ENCODE peak calls at places on chromosomes 16 and 17, in four cellular contexts. D is bronchial epithelial cell, T is AG04449, V is foreskin fibroblast. K is an unnamed sample.

GRCh38 chr17:16947470-16947869 is 24.4 kb downstream of the TNFRSF13B start:
- DNase-seq in D (no peak), T (no peak), V (no peak), K (no peak)

GRCh38 chr17:74694081-74694480 is 18.6 kb downstream of the CD300LF start:
- DNase-seq in D (no peak), T (no peak), V (no peak), K (no peak)

GRCh38 chr16:1105888-1106620 is 10.0 kb upstream of the C1QTNF8 start:
- DNase-seq in D (peak), T (no peak), V (no peak), K (peak)

GRCh38 chr16:1049113-1049975 is 23.2 kb upstream of the SSTR5 start:
- DNase-seq in D (no peak), T (no peak), V (no peak), K (no peak)

GRCh38 chr16:85306071-85306792 is 194.0 kb upstream of the CIBAR2 start:
- DNase-seq in D (peak), T (no peak), V (peak), K (peak)

GRCh38 chr17:68640601-68641000 is 39.4 kb upstream of the FAM20A start:
- DNase-seq in D (no peak), T (no peak), V (no peak), K (no peak)

GRCh38 chr16:32116080-32116479 is 137.0 kb upstream of the TP53TG3D start:
- DNase-seq in D (no peak), T (no peak), V (peak), K (no peak)

GRCh38 chr16:17070882-17071592 is 399.7 kb downstream of the XYLT1 start:
- DNase-seq in D (peak), T (no peak), V (no peak), K (no peak)

GRCh38 chr17:6473128-6473767 is 29.0 kb downstream of the PIMREG start:
- DNase-seq in D (peak), T (no peak), V (peak), K (peak)

GRCh38 chr17:31830971-31831755 is 27.9 kb downstream of the COPRS start:
- DNase-seq in D (no peak), T (no peak), V (peak), K (no peak)

GRCh38 chr17:17681187-17681743 is at the start of gene RAI1:
- DNase-seq in D (peak), T (no peak), V (peak), K (peak)

GRCh38 chr17:78915872-78916632 is 9.1 kb downstream of the TIMP2 start:
- DNase-seq in D (peak), T (no peak), V (peak), K (peak)

GRCh38 chr17:54117452-54117851 is 294.7 kb downstream of the KIF2B start:
- DNase-seq in D (peak), T (no peak), V (no peak), K (peak)

GRCh38 chr17:4032738-4033137 is 68.5 kb upstream of the ATP2A3 start:
- DNase-seq in D (no peak), T (no peak), V (no peak), K (no peak)

GRCh38 chr17:56587298-56587697 is 6.2 kb upstream of the NOG start:
- DNase-seq in D (no peak), T (no peak), V (no peak), K (no peak)

GRCh38 chr17:19024101-19025078 is 19.8 kb upstream of the FAM83G start:
- DNase-seq in D (peak), T (no peak), V (no peak), K (peak)

GRCh38 chr17:40148527-40148926 is 8.2 kb downstream of the CASC3 start:
- DNase-seq in D (no peak), T (no peak), V (no peak), K (no peak)

GRCh38 chr16:66950971-66951790 is 9.9 kb upstream of the CES3 start:
- DNase-seq in D (peak), T (no peak), V (no peak), K (no peak)

GRCh38 chr17:62981933-62982332 is 15.9 kb downstream of the TANC2 start:
- DNase-seq in D (peak), T (no peak), V (no peak), K (peak)

GRCh38 chr16:842061-842476 is 41.5 kb upstream of the GNG13 start:
- DNase-seq in D (no peak), T (no peak), V (no peak), K (no peak)

GRCh38 chr16:56278196-56278855 is 87.0 kb downstream of the GNAO1 start:
- DNase-seq in D (no peak), T (no peak), V (no peak), K (no peak)

GRCh38 chr16:56279132-56279531 is 87.8 kb downstream of the GNAO1 start:
- DNase-seq in D (peak), T (no peak), V (no peak), K (peak)

GRCh38 chr16:56282455-56282854 is 91.2 kb downstream of the GNAO1 start:
- DNase-seq in D (no peak), T (no peak), V (no peak), K (no peak)

GRCh38 chr16:56279914-56280313 is 88.6 kb downstream of the GNAO1 start:
- DNase-seq in D (no peak), T (no peak), V (no peak), K (no peak)

DNA sequence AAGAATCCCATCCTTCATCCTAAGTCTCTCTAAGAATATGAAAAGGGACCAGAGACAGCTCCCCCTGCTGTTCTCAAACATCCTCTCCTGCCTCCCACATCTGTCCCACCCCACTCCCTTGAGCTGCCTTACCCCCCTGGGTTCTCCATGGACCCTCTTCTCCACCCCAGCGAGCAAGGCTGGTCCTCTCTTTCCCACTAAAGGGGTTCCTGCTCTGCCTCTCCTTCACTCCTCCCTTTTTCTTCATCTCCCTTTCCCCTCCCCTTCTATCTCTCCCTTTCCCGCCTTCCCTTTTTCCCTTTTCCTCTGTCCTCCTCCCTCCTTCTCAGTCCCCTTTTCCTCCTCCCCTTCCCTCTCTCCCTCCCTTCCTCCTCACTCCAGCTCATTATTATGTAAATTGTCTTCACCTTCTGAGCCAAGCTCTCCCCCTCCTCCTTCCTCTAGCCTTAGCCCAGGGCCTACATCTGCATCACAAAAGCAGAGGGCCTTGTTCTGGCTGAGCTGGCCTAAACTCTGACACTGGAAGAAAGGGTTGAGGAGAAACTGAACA is 90.0 kb downstream of the GNAO1 start:
- DNase-seq in D (peak), T (no peak), V (no peak), K (peak)
- TF ChIP-seq CTCF in D (peak), T (peak), V (peak), K (peak)

GRCh38 chr16:27474921-27475320 is 72.9 kb downstream of the IL21R start:
- DNase-seq in D (no peak), T (no peak), V (no peak), K (no peak)

GRCh38 chr16:27475561-27475960 is 73.6 kb downstream of the IL21R start:
- DNase-seq in D (peak), T (peak), V (peak), K (peak)

GRCh38 chr16:27473101-27473900 is 71.3 kb downstream of the IL21R start:
- DNase-seq in D (no peak), T (no peak), V (no peak), K (peak)

GRCh38 chr16:27474041-27474440 is 72.1 kb downstream of the IL21R start:
- DNase-seq in D (no peak), T (no peak), V (no peak), K (no peak)

GRCh38 chr16:27476240-27476639 is 73.5 kb downstream of the GTF3C1 start:
- DNase-seq in D (no peak), T (no peak), V (no peak), K (no peak)
- TF ChIP-seq CTCF in D (no peak), T (no peak), V (no peak), K (no peak)

GRCh38 chr17:48552453-48553189 is 7.7 kb upstream of the HOXB2 start:
- DNase-seq in D (no peak), T (no peak), V (no peak), K (no peak)
- TF ChIP-seq CTCF in D (no peak), T (no peak), V (no peak), K (no peak)

GRCh38 chr16:10577305-10578202 is 2.8 kb downstream of the EMP2 start:
- DNase-seq in D (no peak), T (peak), V (peak), K (no peak)

GRCh38 chr16:10579575-10579964 is 828 bp downstream of the EMP2 start:
- DNase-seq in D (no peak), T (no peak), V (no peak), K (no peak)

GRCh38 chr16:10578474-10579316 is 1.7 kb downstream of the EMP2 start:
- DNase-seq in D (peak), T (no peak), V (no peak), K (peak)

GRCh38 chr16:10575506-10576130 is 4.8 kb downstream of the EMP2 start:
- DNase-seq in D (no peak), T (no peak), V (no peak), K (no peak)

GRCh38 chr16:10576390-10577304 is 3.8 kb downstream of the EMP2 start:
- DNase-seq in D (no peak), T (no peak), V (no peak), K (no peak)
- TF ChIP-seq CTCF in D (no peak), T (no peak), V (no peak), K (no peak)

GRCh38 chr17:44733753-44734152 is 25.0 kb upstream of the ADAM11 start:
- DNase-seq in D (peak), T (no peak), V (no peak), K (peak)
- TF ChIP-seq CTCF in D (peak), T (peak), V (peak), K (peak)

GRCh38 chr16:46577988-46578579 is 43.1 kb downstream of the SHCBP1 start:
- DNase-seq in D (no peak), T (no peak), V (no peak), K (no peak)

GRCh38 chr16:46568472-46569230 is 52.5 kb downstream of the SHCBP1 start:
- DNase-seq in D (no peak), T (no peak), V (no peak), K (no peak)

GRCh38 chr16:46573008-46573833 is 48.0 kb downstream of the SHCBP1 start:
- DNase-seq in D (peak), T (no peak), V (peak), K (peak)

GRCh38 chr16:46569231-46569735 is 51.9 kb downstream of the SHCBP1 start:
- DNase-seq in D (no peak), T (no peak), V (no peak), K (no peak)

GRCh38 chr16:46573834-46574159 is 47.4 kb downstream of the SHCBP1 start:
- DNase-seq in D (no peak), T (no peak), V (no peak), K (no peak)
- TF ChIP-seq CTCF in D (no peak), T (no peak), V (no peak), K (no peak)

GRCh38 chr17:43917348-43918025 is 10.2 kb upstream of the MPP2 start:
- DNase-seq in D (peak), T (no peak), V (no peak), K (peak)
- TF ChIP-seq CTCF in D (peak), T (peak), V (peak), K (peak)

GRCh38 chr16:11059588-11059987 is 115.2 kb downstream of the CLEC16A start:
- DNase-seq in D (no peak), T (no peak), V (no peak), K (no peak)
- TF ChIP-seq CTCF in D (no peak), T (no peak), V (no peak), K (no peak)

GRCh38 chr16:65548470-65548869 is 426.6 kb upstream of the CDH11 start:
- DNase-seq in D (no peak), T (no peak), V (no peak), K (no peak)
- TF ChIP-seq CTCF in D (no peak), T (peak), V (peak), K (no peak)

DNA sequence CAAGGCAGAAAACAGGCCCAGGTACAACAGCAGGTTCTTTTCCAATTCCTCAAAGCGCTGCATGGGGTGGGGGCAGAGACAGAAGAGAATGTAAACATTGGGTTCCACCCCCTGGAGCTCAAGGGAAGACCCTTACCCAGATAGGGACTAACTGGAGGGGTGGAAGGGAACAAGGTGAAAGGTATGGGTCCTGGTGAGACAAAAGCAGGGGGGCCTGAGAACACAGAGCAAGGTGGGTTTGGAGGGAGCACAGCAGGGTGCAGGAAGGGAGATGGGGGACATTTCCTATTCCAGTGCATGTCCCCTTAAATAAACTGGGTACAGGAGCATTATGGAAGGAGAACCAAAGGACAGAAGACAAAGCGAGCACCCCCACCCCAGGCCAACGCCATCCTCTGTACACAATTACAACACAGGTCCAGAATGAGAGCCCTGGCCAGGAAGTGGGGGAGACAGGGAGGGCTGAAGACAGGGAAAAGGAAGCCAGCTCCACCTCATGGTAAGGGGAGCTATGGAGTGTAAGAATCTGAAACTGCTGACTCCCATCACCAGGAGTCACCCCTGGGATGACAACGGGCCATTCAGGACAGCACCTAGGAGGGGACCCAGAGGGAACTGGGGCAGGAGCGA is 2.1 kb upstream of the CD2BP2 start:
- DNase-seq in D (no peak), T (no peak), V (no peak), K (no peak)
- TF ChIP-seq CTCF in D (no peak), T (no peak), V (no peak), K (no peak)